ENCODE peak calls at places on chromosome 9, in four cellular contexts. I is IMR-90, R is SK-N-SH, K is HepG2. D is an unnamed sample.
A peak's percentile ranks its signal among the peaks of the same experiment; 100 is the strongest.

GRCh38 chr9:13295556-13295955 is 16.1 kb upstream of the MPDZ start:
- DNase-seq in I (no peak), R (no peak), K (no peak), D (no peak)

GRCh38 chr9:91060520-91061343 is 259.1 kb downstream of the SYK start:
- DNase-seq in I (peak; percentile 99), R (no peak), K (peak; percentile 94), D (no peak)

GRCh38 chr9:137534256-137535119 is 15.7 kb downstream of the PNPLA7 start:
- DNase-seq in I (peak; percentile 60), R (peak; percentile 75), K (peak; percentile 81), D (peak; percentile 56)

GRCh38 chr9:83962165-83962564 is 17.9 kb downstream of the HNRNPK start:
- DNase-seq in I (peak; percentile 23), R (no peak), K (no peak), D (no peak)

GRCh38 chr9:133417541-133418461 is at the start of gene REXO4:
- DNase-seq in I (peak; percentile 85), R (peak; percentile 94), K (peak; percentile 88), D (peak; percentile 79)

GRCh38 chr9:134377143-134377484 is 50.9 kb downstream of the RXRA start:
- DNase-seq in I (no peak), R (no peak), K (no peak), D (no peak)

GRCh38 chr9:108443741-108444140 is 412.0 kb downstream of the ACTL7B start:
- DNase-seq in I (peak; percentile 71), R (no peak), K (peak; percentile 35), D (no peak)

GRCh38 chr9:78272307-78272706 is 24.6 kb upstream of the PSAT1 start:
- DNase-seq in I (no peak), R (no peak), K (no peak), D (no peak)

GRCh38 chr9:133656211-133657119 is 20.3 kb downstream of the DBH start:
- DNase-seq in I (no peak), R (no peak), K (no peak), D (no peak)

GRCh38 chr9:76603448-76603895 is 144.5 kb downstream of the GCNT1 start:
- DNase-seq in I (peak; percentile 29), R (no peak), K (no peak), D (no peak)

GRCh38 chr9:77857513-77858298 is 173.9 kb downstream of the GNAQ start:
- DNase-seq in I (no peak), R (no peak), K (no peak), D (no peak)

GRCh38 chr9:32590898-32591297 is 17.9 kb upstream of the NDUFB6 start:
- DNase-seq in I (no peak), R (no peak), K (no peak), D (no peak)

GRCh38 chr9:2210201-2210600 is 195.1 kb downstream of the SMARCA2 start:
- DNase-seq in I (peak; percentile 69), R (no peak), K (no peak), D (no peak)

GRCh38 chr9:116904165-116904564 is 217.1 kb downstream of the TRIM32 start:
- DNase-seq in I (no peak), R (no peak), K (no peak), D (no peak)

GRCh38 chr9:116900543-116900942 is 213.4 kb downstream of the TRIM32 start:
- DNase-seq in I (no peak), R (no peak), K (no peak), D (no peak)

GRCh38 chr9:116907989-116908388 is 220.9 kb downstream of the TRIM32 start:
- DNase-seq in I (no peak), R (no peak), K (no peak), D (no peak)

GRCh38 chr9:116901260-116901659 is 214.2 kb downstream of the TRIM32 start:
- DNase-seq in I (peak; percentile 8), R (no peak), K (no peak), D (no peak)

GRCh38 chr9:116905131-116905724 is 218.1 kb downstream of the TRIM32 start:
- DNase-seq in I (no peak), R (no peak), K (no peak), D (no peak)
- TF ChIP-seq MXI1 in I (no peak), R (no peak), K (no peak), D (no peak)

DNA sequence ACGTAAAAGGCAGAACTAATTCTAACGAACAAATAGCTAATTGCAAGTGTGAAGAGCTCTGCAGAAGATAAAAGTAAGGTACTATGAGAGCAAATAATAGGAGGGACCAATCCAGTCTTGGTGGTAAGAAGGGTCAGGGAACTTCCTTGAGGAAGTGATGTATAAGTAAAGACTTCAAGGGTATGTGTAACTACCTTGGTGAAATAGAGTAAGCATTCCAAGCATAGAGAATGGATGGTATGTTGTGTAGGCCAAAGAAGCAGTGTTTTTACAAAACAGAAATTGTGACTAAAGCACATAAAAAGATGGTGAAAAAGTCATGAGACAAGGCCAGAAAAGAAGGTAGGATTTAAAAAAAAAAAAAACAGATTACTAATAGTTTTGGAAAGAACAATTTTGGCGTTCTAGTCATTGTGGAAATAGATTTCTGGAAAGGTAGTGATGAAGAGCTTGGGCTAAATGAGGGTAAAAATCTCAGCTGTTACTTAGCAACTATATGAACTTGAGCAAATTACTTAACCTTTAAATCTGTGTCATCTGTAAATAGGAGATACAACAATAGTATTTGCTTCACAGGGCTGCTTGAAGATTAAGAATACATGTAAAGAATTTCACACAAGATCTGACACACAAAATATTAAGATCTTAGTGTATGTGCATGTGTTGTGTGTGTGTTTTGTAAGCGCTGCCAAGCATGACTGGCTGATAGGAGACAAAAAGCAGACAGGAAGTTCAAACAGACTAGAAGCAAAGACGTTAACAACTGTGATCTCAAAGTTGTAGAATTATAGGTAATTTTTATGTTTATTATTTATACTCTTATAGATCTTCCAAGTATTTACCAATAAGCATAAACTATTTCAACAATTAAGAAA is 73.5 kb downstream of the NR6A1 start:
- DNase-seq in I (peak; percentile 61), R (peak; percentile 12), K (no peak), D (no peak)
- TF ChIP-seq MXI1 in I (no peak), R (no peak), K (no peak), D (no peak)

GRCh38 chr9:88821033-88821748 is 170.1 kb upstream of the S1PR3 start:
- DNase-seq in I (no peak), R (no peak), K (no peak), D (no peak)

GRCh38 chr9:88819471-88819870 is 171.8 kb upstream of the S1PR3 start:
- DNase-seq in I (no peak), R (no peak), K (no peak), D (no peak)

GRCh38 chr9:88821749-88822106 is 169.5 kb upstream of the S1PR3 start:
- DNase-seq in I (no peak), R (no peak), K (no peak), D (no peak)

GRCh38 chr9:88818495-88819201 is 172.6 kb upstream of the S1PR3 start:
- DNase-seq in I (peak; percentile 62), R (no peak), K (no peak), D (no peak)

GRCh38 chr9:88820055-88820454 is 171.2 kb upstream of the S1PR3 start:
- DNase-seq in I (no peak), R (no peak), K (no peak), D (peak; percentile 28)
- TF ChIP-seq MXI1 in I (no peak), R (no peak), K (no peak), D (no peak)

GRCh38 chr9:4417578-4418325 is 72.5 kb upstream of the SLC1A1 start:
- DNase-seq in I (peak; percentile 2), R (no peak), K (no peak), D (no peak)
- TF ChIP-seq MXI1 in I (no peak), R (no peak), K (no peak), D (no peak)

GRCh38 chr9:128556915-128557634 is 4.7 kb downstream of the SPTAN1 start:
- DNase-seq in I (no peak), R (no peak), K (peak; percentile 78), D (no peak)

GRCh38 chr9:128554155-128554862 is 1.9 kb downstream of the SPTAN1 start:
- DNase-seq in I (peak; percentile 93), R (peak; percentile 37), K (peak; percentile 85), D (peak; percentile 38)

GRCh38 chr9:128556276-128556675 is 3.9 kb downstream of the SPTAN1 start:
- DNase-seq in I (no peak), R (no peak), K (no peak), D (no peak)

GRCh38 chr9:128555180-128555721 is 2.9 kb downstream of the SPTAN1 start:
- DNase-seq in I (peak; percentile 79), R (no peak), K (peak; percentile 85), D (no peak)

DNA sequence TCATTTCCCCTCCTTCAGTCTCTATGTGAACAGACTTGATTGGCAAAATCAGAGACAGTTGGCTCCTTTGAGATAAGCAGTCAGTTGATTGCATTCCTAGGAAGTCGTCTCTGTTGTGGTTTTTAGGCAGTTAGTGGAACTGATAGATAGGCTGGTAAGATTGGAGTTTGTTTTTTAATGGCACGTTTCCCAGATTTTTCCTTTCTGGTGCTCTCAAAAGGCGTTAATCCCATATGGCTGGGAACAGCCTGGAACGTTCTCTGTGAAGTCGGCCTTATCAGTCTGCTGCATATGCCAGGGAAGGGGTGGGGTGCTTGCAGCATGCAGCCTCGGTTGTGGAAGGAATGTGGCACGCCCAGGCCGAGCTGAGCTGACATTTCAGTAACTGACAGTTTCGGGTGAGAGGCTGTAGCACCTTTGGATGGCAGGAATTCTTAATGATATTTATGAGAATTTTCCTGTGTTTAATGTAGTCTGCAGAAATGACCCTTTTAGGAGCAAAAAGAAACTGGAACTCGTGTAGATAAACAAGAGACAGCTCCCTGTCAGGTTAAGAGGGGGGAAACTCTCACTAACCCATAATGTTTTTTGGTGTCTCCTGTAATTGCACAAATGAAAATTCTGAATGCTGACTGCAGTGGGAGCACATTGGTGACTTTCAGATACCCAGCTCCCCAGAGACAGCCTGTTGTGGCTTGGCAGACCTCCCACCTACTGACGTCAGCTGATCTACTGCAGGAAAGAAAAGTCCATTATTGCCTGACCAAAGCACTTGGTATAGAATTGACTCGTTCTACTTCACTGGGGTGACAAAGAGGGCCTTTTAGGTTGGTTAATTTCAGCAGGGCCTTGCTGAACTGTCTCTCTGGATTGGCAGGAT is 6.3 kb downstream of the SPTAN1 start:
- DNase-seq in I (peak; percentile 95), R (peak; percentile 72), K (peak; percentile 53), D (peak; percentile 86)
- TF ChIP-seq MXI1 in I (peak; percentile 63), R (peak; percentile 88), K (peak; percentile 38), D (peak; percentile 61)

GRCh38 chr9:100852088-100852487 is 176.4 kb upstream of the PLPPR1 start:
- DNase-seq in I (no peak), R (no peak), K (no peak), D (no peak)
- TF ChIP-seq MXI1 in I (no peak), R (no peak), K (no peak), D (no peak)

DNA sequence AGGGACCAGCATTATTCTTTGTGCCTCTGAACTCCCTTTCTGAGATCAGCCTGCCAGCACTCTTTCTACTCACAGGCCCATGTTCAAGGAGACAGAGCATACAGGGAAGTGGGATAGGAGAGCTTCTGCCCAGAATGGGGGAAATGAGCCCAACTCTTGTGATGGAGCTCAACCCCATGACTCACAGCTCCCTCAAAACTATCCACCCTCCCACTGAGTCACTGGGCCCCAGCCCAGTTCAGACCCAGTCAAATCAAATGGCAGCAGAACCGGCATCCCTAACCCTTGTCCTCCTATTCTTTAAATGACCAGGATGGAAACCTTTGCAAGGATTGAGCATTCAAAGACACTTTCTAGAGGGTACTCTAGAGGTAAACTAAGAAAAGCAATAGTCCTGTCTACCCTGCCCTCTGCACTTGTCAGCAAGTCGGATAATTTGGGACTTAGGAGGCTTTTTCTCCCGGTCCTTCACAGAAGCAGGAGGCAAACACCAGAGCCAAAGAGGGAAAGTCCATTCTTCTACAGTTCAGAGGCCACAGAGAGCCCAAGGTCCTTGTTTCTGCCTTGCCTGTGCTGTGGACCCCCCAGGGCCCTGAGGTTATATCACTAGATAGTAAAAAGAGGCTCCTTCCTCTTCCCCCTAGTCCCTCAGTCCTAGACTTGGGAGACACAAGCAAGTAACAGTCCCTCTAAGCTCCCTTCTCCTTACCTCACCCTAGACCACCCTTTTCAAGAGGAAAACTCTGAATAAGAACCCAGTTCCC is 3.2 kb downstream of the ATOSB start:
- DNase-seq in I (peak; percentile 64), R (no peak), K (no peak), D (peak; percentile 45)
- TF ChIP-seq MXI1 in I (no peak), R (no peak), K (no peak), D (no peak)

GRCh38 chr9:135951889-135952663 is 9.1 kb downstream of the UBAC1 start:
- DNase-seq in I (peak; percentile 91), R (no peak), K (no peak), D (peak; percentile 94)
- TF ChIP-seq MXI1 in I (peak; percentile 74), R (no peak), K (peak; percentile 80), D (peak; percentile 84)

D was measured in K562.